ENCODE peak calls at places on chromosomes 16 and 17, in four cellular contexts. N is breast epithelium, I is vagina, W is IMR-90. Q is an unnamed sample.
A peak's percentile ranks its signal among the peaks of the same experiment; 100 is the strongest.

GRCh38 chr17:72145562-72145961 is 24.7 kb downstream of the SOX9 start:
- DNase-seq in N (no peak), I (no peak), W (no peak), Q (no peak)

GRCh38 chr17:36935681-36936454 is 1.4 kb upstream of the LHX1 start:
- DNase-seq in N (no peak), I (no peak), W (no peak), Q (no peak)

GRCh38 chr16:31215287-31216115 is 1.4 kb downstream of the PYDC1 start:
- DNase-seq in N (peak; percentile 23), I (no peak), W (peak; percentile 55), Q (peak; percentile 83)

GRCh38 chr16:22348296-22348695 is 26.1 kb downstream of the CDR2 start:
- DNase-seq in N (peak; percentile 44), I (no peak), W (no peak), Q (no peak)

GRCh38 chr17:37698132-37698615 is 46.7 kb downstream of the HNF1B start:
- DNase-seq in N (no peak), I (no peak), W (peak; percentile 79), Q (no peak)

GRCh38 chr16:21277927-21278706 is at the start of gene CRYM:
- DNase-seq in N (peak; percentile 32), I (no peak), W (no peak), Q (no peak)

GRCh38 chr16:2033057-2033911 is 6.6 kb downstream of the NHERF2 start:
- DNase-seq in N (peak; percentile 76), I (no peak), W (peak; percentile 54), Q (no peak)

GRCh38 chr17:164536-165235 is 16.8 kb downstream of the DOC2B start:
- DNase-seq in N (no peak), I (no peak), W (peak; percentile 43), Q (no peak)

GRCh38 chr16:25065899-25066298 is 45.6 kb upstream of the LCMT1 start:
- DNase-seq in N (no peak), I (no peak), W (no peak), Q (no peak)

GRCh38 chr16:4273858-4274291 is 1.1 kb upstream of the TFAP4 start:
- DNase-seq in N (peak; percentile 47), I (no peak), W (peak; percentile 22), Q (peak; percentile 31)

GRCh38 chr16:25691519-25692091 is at the start of gene HS3ST4:
- DNase-seq in N (no peak), I (no peak), W (no peak), Q (no peak)

GRCh38 chr17:20966869-20967268 is 75.9 kb downstream of the USP22 start:
- DNase-seq in N (no peak), I (no peak), W (no peak), Q (no peak)

GRCh38 chr17:15744885-15745284 is 12.8 kb downstream of the TBC1D26 start:
- DNase-seq in N (no peak), I (peak; percentile 55), W (no peak), Q (no peak)

GRCh38 chr17:8849311-8850041 is 18.0 kb downstream of the PIK3R6 start:
- DNase-seq in N (no peak), I (peak; percentile 81), W (no peak), Q (no peak)

GRCh38 chr16:27432600-27432957 is 30.6 kb downstream of the IL21R start:
- DNase-seq in N (no peak), I (peak; percentile 61), W (peak; percentile 82), Q (no peak)

GRCh38 chr17:79129523-79129922 is 54.9 kb downstream of the ENGASE start:
- DNase-seq in N (no peak), I (no peak), W (no peak), Q (no peak)

GRCh38 chr17:31492880-31493655 is 101.6 kb downstream of the RAB11FIP4 start:
- DNase-seq in N (no peak), I (no peak), W (no peak), Q (no peak)

GRCh38 chr16:590875-591200 is 972 bp downstream of the RAB40C start:
- DNase-seq in N (no peak), I (no peak), W (no peak), Q (no peak)

GRCh38 chr17:59756236-59756818 is 48.9 kb downstream of the VMP1 start:
- DNase-seq in N (no peak), I (no peak), W (peak; percentile 74), Q (no peak)

GRCh38 chr17:39058524-39058923 is 91.3 kb upstream of the FBXO47 start:
- DNase-seq in N (no peak), I (no peak), W (no peak), Q (no peak)

GRCh38 chr17:42895185-42895555 is 5.4 kb upstream of the G6PC1 start:
- DNase-seq in N (no peak), I (no peak), W (peak; percentile 90), Q (peak; percentile 80)

GRCh38 chr17:67055041-67055443 is 10.7 kb downstream of the CACNG1 start:
- DNase-seq in N (peak; percentile 4), I (peak; percentile 94), W (no peak), Q (peak; percentile 13)

GRCh38 chr16:397736-398332 is 835 bp downstream of the NME4 start:
- DNase-seq in N (peak; percentile 66), I (peak; percentile 95), W (peak; percentile 61), Q (peak; percentile 77)

GRCh38 chr17:65418622-65419021 is 142.8 kb downstream of the AXIN2 start:
- DNase-seq in N (no peak), I (no peak), W (no peak), Q (no peak)

GRCh38 chr17:57458718-57459285 is 202.5 kb downstream of the MSI2 start:
- DNase-seq in N (no peak), I (no peak), W (no peak), Q (no peak)

GRCh38 chr17:19263621-19264010 is 26.4 kb downstream of the EPN2 start:
- DNase-seq in N (no peak), I (no peak), W (peak; percentile 76), Q (peak; percentile 92)

GRCh38 chr16:106623-107324 is 28.7 kb downstream of the MPG start:
- DNase-seq in N (no peak), I (no peak), W (peak; percentile 84), Q (peak; percentile 49)

GRCh38 chr17:5443728-5444127 is 4.8 kb upstream of the C1QBP start:
- DNase-seq in N (no peak), I (no peak), W (no peak), Q (no peak)

GRCh38 chr17:46063239-46063638 is 64.2 kb downstream of the STH start:
- DNase-seq in N (no peak), I (no peak), W (peak; percentile 82), Q (peak; percentile 52)

GRCh38 chr16:3656491-3657468 is 2.3 kb downstream of the DNASE1 start:
- DNase-seq in N (no peak), I (no peak), W (no peak), Q (no peak)

GRCh38 chr17:74466111-74466784 is at the start of gene CD300A:
- DNase-seq in N (no peak), I (no peak), W (no peak), Q (no peak)

GRCh38 chr17:17118399-17118798 is 76.1 kb downstream of the MPRIP start:
- DNase-seq in N (no peak), I (no peak), W (no peak), Q (no peak)

GRCh38 chr16:19710991-19711545 is 7.0 kb downstream of the KNOP1 start:
- DNase-seq in N (no peak), I (no peak), W (no peak), Q (no peak)

GRCh38 chr16:57906385-57907316 is 64.3 kb downstream of the CNGB1 start:
- DNase-seq in N (no peak), I (no peak), W (no peak), Q (no peak)

GRCh38 chr17:72120878-72121163 is at the start of gene SOX9:
- DNase-seq in N (peak; percentile 97), I (no peak), W (peak; percentile 96), Q (peak; percentile 93)

GRCh38 chr16:46573008-46573833 is 48.0 kb downstream of the SHCBP1 start:
- DNase-seq in N (no peak), I (no peak), W (peak; percentile 52), Q (no peak)

DNA sequence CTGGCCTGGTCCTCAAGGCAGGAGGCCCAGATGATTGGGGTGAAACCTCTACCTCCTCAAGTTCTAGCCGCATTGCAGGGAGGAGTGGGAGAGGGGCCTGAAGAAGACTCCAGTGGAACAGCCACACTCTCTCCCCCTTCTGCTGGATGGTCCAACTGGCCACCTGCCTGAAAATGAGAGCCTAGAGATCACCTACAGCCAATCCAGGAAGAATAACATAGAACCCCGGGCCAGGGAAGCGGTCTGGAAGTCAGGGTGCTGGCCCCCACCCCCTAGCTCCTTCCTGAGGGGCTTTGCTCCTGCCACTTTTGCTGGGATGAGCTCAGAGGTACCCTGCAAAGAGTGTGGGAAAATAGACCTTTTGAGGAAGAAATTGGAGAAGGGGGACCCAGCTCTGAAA is 1.8 kb downstream of the SLC6A2 start:
- DNase-seq in N (no peak), I (no peak), W (no peak), Q (no peak)
- H3K4me3 ChIP-seq in N (no peak overlapping the region), I (no peak overlapping the region), W (no peak overlapping the region), Q (no peak overlapping the region)

GRCh38 chr16:89567656-89568594 is 7.4 kb downstream of the RPL13 start:
- DNase-seq in N (no peak), I (no peak), W (no peak), Q (no peak)

GRCh38 chr16:89564476-89565255 is 4.2 kb downstream of the RPL13 start:
- DNase-seq in N (no peak), I (no peak), W (no peak), Q (no peak)

GRCh38 chr16:89565256-89565505 is 4.7 kb downstream of the RPL13 start:
- DNase-seq in N (no peak), I (no peak), W (no peak), Q (no peak)

GRCh38 chr16:89563639-89564392 is 3.3 kb downstream of the RPL13 start:
- DNase-seq in N (no peak), I (no peak), W (no peak), Q (no peak)

GRCh38 chr16:89565506-89566372 is 5.3 kb downstream of the RPL13 start:
- DNase-seq in N (peak; percentile 65), I (no peak), W (peak; percentile 44), Q (peak; percentile 28)
- TF ChIP-seq POLR2A in N (no peak), I (no peak), W (peak; percentile 27), Q (no peak)

DNA sequence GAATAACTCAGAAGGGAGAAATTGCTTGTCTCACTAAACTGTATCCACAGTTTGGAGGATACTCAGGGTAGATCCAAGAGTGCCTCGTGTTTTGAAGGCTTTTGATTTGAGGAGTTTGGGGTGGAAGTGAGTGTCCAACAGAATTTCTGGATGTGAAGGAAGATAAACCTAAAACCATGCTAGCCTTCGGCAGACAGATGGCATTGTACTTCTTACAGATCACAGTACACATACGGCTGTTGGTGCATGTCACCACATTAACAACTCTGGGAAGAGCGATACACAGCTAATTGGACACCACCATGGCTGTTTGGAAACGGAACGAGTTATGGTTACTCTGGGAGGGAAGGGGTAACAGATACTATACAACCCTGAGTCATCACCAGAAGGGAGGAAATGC is 420.4 kb downstream of the GRIN2A start:
- DNase-seq in N (no peak), I (no peak), W (no peak), Q (no peak)
- H3K9me3 ChIP-seq in N (no peaks in the 10 kb centered on the region), I (no peaks in the 10 kb centered on the region), W (peaks cover 22% of the 10 kb centered on the region), Q (no peaks in the 10 kb centered on the region)

GRCh38 chr16:77788196-77789084 is at the start of gene VAT1L:
- DNase-seq in N (no peak), I (no peak), W (peak; percentile 63), Q (no peak)
- H3K4me3 ChIP-seq in N (peak within 1 kb of the TSS; percentile 60), I (peak within 1 kb of the TSS; percentile 48), W (peak within 1 kb of the TSS; percentile 93), Q (peak within 1 kb of the TSS; percentile 36)

Q was measured in gastrocnemius medialis.